ENCODE peak calls at places on chromosomes 13 and 19, in ten cellular contexts. R is T-helper 22 cell; C is germinal center; Z is foreskin fibroblast; Y is pulmonary artery endothelial cell; B is stimulated activated CD4-positive, alpha-beta T cell treated with anti-CD3 and anti-CD28 coated beads, Interleukin-4, amount 100 ng/mL, for 24 hours; A is OCI-LY7; T is progenitor cell of endocrine pancreas; M is MV-4-11; Q is sciatic nerve. G is an unnamed sample.

GRCh38 chr19:648904-649733 is 9.4 kb downstream of the FGF22 start:
- DNase-seq in R (no peak), C (no peak), Z (no peak), Y (no peak), B (no peak), A (no peak), T (no peak), M (no peak), Q (no peak), G (no peak)

GRCh38 chr13:110398564-110399507 is 91.8 kb downstream of the COL4A2 start:
- DNase-seq in R (no peak), C (no peak), Z (no peak), Y (no peak), B (no peak), A (no peak), T (no peak), M (no peak), Q (no peak), G (no peak)

GRCh38 chr19:1440418-1440801 is 2.2 kb downstream of the RPS15 start:
- DNase-seq in R (no peak), C (no peak), Z (no peak), Y (no peak), B (no peak), A (no peak), T (no peak), M (no peak), Q (no peak), G (no peak)

GRCh38 chr13:75635621-75636338 is at the start of gene LMO7:
- DNase-seq in R (peak; percentile 37), C (peak; percentile 77), Z (peak; percentile 85), Y (no peak), B (no peak), A (peak; percentile 45), T (peak; percentile 49), M (peak; percentile 48), Q (peak; percentile 74), G (no peak)

GRCh38 chr13:33109319-33109718 is 93.1 kb downstream of the KL start:
- DNase-seq in R (no peak), C (peak; percentile 26), Z (peak; percentile 36), Y (no peak), B (no peak), A (no peak), T (no peak), M (no peak), Q (no peak), G (no peak)

GRCh38 chr19:20513179-20513934 is 52.2 kb downstream of the ZNF737 start:
- DNase-seq in R (no peak), C (no peak), Z (no peak), Y (no peak), B (no peak), A (no peak), T (no peak), M (no peak), Q (no peak), G (no peak)

GRCh38 chr13:74895042-74895811 is 586.7 kb downstream of the TBC1D4 start:
- DNase-seq in R (no peak), C (no peak), Z (no peak), Y (no peak), B (no peak), A (no peak), T (no peak), M (peak; percentile 40), Q (no peak), G (no peak)

GRCh38 chr19:30123611-30124010 is 181.6 kb downstream of the URI1 start:
- DNase-seq in R (no peak), C (no peak), Z (no peak), Y (no peak), B (no peak), A (no peak), T (no peak), M (no peak), Q (no peak), G (no peak)

GRCh38 chr19:35868172-35868822 is at the start of gene APLP1:
- DNase-seq in R (peak; percentile 40), C (peak; percentile 54), Z (peak; percentile 68), Y (no peak), B (peak; percentile 72), A (peak; percentile 22), T (peak; percentile 70), M (peak; percentile 19), Q (peak; percentile 76), G (no peak)

GRCh38 chr13:111289251-111289650 is 31.2 kb upstream of the TEX29 start:
- DNase-seq in R (no peak), C (no peak), Z (no peak), Y (no peak), B (no peak), A (no peak), T (no peak), M (no peak), Q (no peak), G (no peak)

GRCh38 chr13:24041822-24042221 is 118.7 kb upstream of the SPATA13 start:
- DNase-seq in R (no peak), C (no peak), Z (no peak), Y (no peak), B (no peak), A (no peak), T (no peak), M (no peak), Q (no peak), G (no peak)

GRCh38 chr13:79549355-79550106 is 68.6 kb downstream of the NDFIP2 start:
- DNase-seq in R (no peak), C (no peak), Z (no peak), Y (no peak), B (no peak), A (no peak), T (no peak), M (no peak), Q (no peak), G (no peak)

GRCh38 chr13:50589139-50589538 is 254.4 kb downstream of the DLEU7 start:
- DNase-seq in R (no peak), C (no peak), Z (peak; percentile 97), Y (no peak), B (no peak), A (no peak), T (no peak), M (peak; percentile 77), Q (no peak), G (peak; percentile 22)

GRCh38 chr13:45374917-45375316 is 33.9 kb upstream of the TPT1 start:
- DNase-seq in R (no peak), C (no peak), Z (peak; percentile 27), Y (no peak), B (no peak), A (no peak), T (no peak), M (no peak), Q (no peak), G (no peak)

GRCh38 chr19:13621413-13621812 is 115.1 kb upstream of the CACNA1A start:
- DNase-seq in R (no peak), C (no peak), Z (peak; percentile 98), Y (no peak), B (peak; percentile 67), A (peak; percentile 14), T (no peak), M (no peak), Q (peak; percentile 22), G (peak; percentile 68)

GRCh38 chr13:27174766-27175455 is 3.3 kb upstream of the USP12 start:
- DNase-seq in R (no peak), C (peak; percentile 54), Z (peak; percentile 64), Y (no peak), B (no peak), A (no peak), T (no peak), M (peak; percentile 69), Q (no peak), G (no peak)

GRCh38 chr19:6066661-6067646 is 43.3 kb downstream of the RFX2 start:
- DNase-seq in R (peak; percentile 70), C (no peak), Z (peak; percentile 84), Y (peak; percentile 99), B (peak; percentile 21), A (no peak), T (peak; percentile 68), M (peak; percentile 97), Q (peak; percentile 91), G (peak; percentile 96)

GRCh38 chr13:104597554-104598240 is 1531.5 kb upstream of the SLC10A2 start:
- DNase-seq in R (no peak), C (no peak), Z (no peak), Y (no peak), B (no peak), A (no peak), T (no peak), M (no peak), Q (no peak), G (no peak)

GRCh38 chr13:99066219-99066618 is 88.4 kb upstream of the DOCK9 start:
- DNase-seq in R (no peak), C (no peak), Z (no peak), Y (no peak), B (no peak), A (no peak), T (no peak), M (no peak), Q (no peak), G (no peak)

GRCh38 chr19:58538257-58539168 is 5.4 kb upstream of the TRIM28 start:
- DNase-seq in R (no peak), C (no peak), Z (no peak), Y (peak; percentile 15), B (peak; percentile 44), A (no peak), T (peak; percentile 73), M (no peak), Q (no peak), G (no peak)

GRCh38 chr13:32846020-32846451 is 170.2 kb upstream of the KL start:
- DNase-seq in R (no peak), C (no peak), Z (no peak), Y (no peak), B (no peak), A (no peak), T (no peak), M (no peak), Q (no peak), G (no peak)

G was measured in epithelial cell of proximal tubule.